ENCODE peak calls at places on chromosomes 5 and 9, in nine cellular contexts. F is bronchial epithelial cell; W is cardiac muscle cell; Q is MV-4-11; Z is RPMI8226; E is GM04503; D is CD8-positive, alpha-beta T cell; S is neural progenitor cell; N is H7. B is an unnamed sample.

GRCh38 chr9:83554278-83554677 is 16.1 kb upstream of the FRMD3 start:
- DNase-seq in F (no peak), W (no peak), Q (no peak), Z (no peak), E (no peak), D (no peak), S (no peak), N (no peak), B (no peak)

GRCh38 chr9:117239428-117239827 is 175.4 kb downstream of the ASTN2 start:
- DNase-seq in F (no peak), W (no peak), Q (no peak), Z (no peak), E (no peak), D (no peak), S (no peak), N (no peak), B (no peak)

GRCh38 chr5:150514708-150515211 is 6.8 kb downstream of the NDST1 start:
- DNase-seq in F (peak), W (no peak), Q (no peak), Z (peak), E (no peak), D (no peak), S (no peak), N (no peak), B (peak)

GRCh38 chr5:151627650-151628049 is 36.5 kb upstream of the FAT2 start:
- DNase-seq in F (peak), W (no peak), Q (no peak), Z (no peak), E (no peak), D (no peak), S (no peak), N (no peak), B (no peak)

GRCh38 chr9:98688710-98689495 is 19.8 kb downstream of the GABBR2 start:
- DNase-seq in F (no peak), W (no peak), Q (no peak), Z (no peak), E (no peak), D (no peak), S (no peak), N (no peak), B (no peak)

GRCh38 chr9:93258818-93259489 is 75.0 kb downstream of the WNK2 start:
- DNase-seq in F (no peak), W (no peak), Q (no peak), Z (no peak), E (no peak), D (no peak), S (no peak), N (peak), B (no peak)

GRCh38 chr9:93900436-93900819 is 54.7 kb downstream of the BARX1 start:
- DNase-seq in F (no peak), W (no peak), Q (no peak), Z (no peak), E (no peak), D (no peak), S (no peak), N (peak), B (no peak)

GRCh38 chr5:50564079-50564478 is 102.4 kb upstream of the PARP8 start:
- DNase-seq in F (no peak), W (no peak), Q (no peak), Z (no peak), E (no peak), D (no peak), S (no peak), N (no peak), B (no peak)

GRCh38 chr9:37943329-37944265 is 39.7 kb upstream of the SLC25A51 start:
- DNase-seq in F (peak), W (peak), Q (no peak), Z (no peak), E (peak), D (no peak), S (no peak), N (no peak), B (no peak)

GRCh38 chr5:54904425-54904824 is 81.0 kb downstream of the ESM1 start:
- DNase-seq in F (peak), W (peak), Q (no peak), Z (peak), E (no peak), D (no peak), S (peak), N (peak), B (peak)

GRCh38 chr5:173625261-173625660 is 8.8 kb upstream of the BOD1 start:
- DNase-seq in F (no peak), W (no peak), Q (no peak), Z (no peak), E (no peak), D (no peak), S (no peak), N (no peak), B (no peak)

GRCh38 chr9:131297903-131298302 is 8.4 kb downstream of the PLPP7 start:
- DNase-seq in F (no peak), W (peak), Q (no peak), Z (no peak), E (no peak), D (no peak), S (no peak), N (no peak), B (no peak)

GRCh38 chr5:1817261-1818043 is 16.2 kb downstream of the NDUFS6 start:
- DNase-seq in F (no peak), W (no peak), Q (no peak), Z (no peak), E (no peak), D (no peak), S (no peak), N (no peak), B (no peak)

GRCh38 chr5:75236322-75237316 is at the start of gene ANKRD31:
- DNase-seq in F (peak), W (peak), Q (peak), Z (peak), E (peak), D (peak), S (peak), N (peak), B (peak)

GRCh38 chr5:82642313-82642712 is 364.2 kb upstream of the RPS23 start:
- DNase-seq in F (no peak), W (no peak), Q (no peak), Z (no peak), E (no peak), D (no peak), S (no peak), N (no peak), B (peak)